ENCODE peak calls at places on chromosome 2, in eight cellular contexts. One of them, this sample, is unnamed. For H3K4me1, the result is how much of the 10 kb centered on the place peaks cover.

GRCh38 chr2:240953426-240954425 is 44.7 kb upstream of the SNED1 start:
- DNase-seq in HCT116: no peak
- DNase-seq in IMR-90: no peak
- DNase-seq in hepatocyte: no peak
- DNase-seq in neural progenitor cell: no peak
- DNase-seq in GM23248: no peak
- DNase-seq in K562: no peak
- DNase-seq in A549: no peak
- DNase-seq in this sample: no peak

GRCh38 chr2:38261569-38262513 is 115.2 kb downstream of the ATL2 start:
- DNase-seq in GM23248: no peak
- DNase-seq in neural progenitor cell: peak
- DNase-seq in A549: no peak
- DNase-seq in IMR-90: no peak
- DNase-seq in hepatocyte: no peak
- DNase-seq in K562: no peak
- DNase-seq in HCT116: no peak
- DNase-seq in this sample: no peak

GRCh38 chr2:235238537-235238936 is 255.3 kb upstream of the AGAP1 start:
- DNase-seq in K562: no peak
- DNase-seq in hepatocyte: peak
- DNase-seq in neural progenitor cell: no peak
- DNase-seq in GM23248: peak
- DNase-seq in A549: no peak
- DNase-seq in HCT116: no peak
- DNase-seq in IMR-90: peak
- DNase-seq in this sample: no peak

GRCh38 chr2:95728878-95729511 is 137.2 kb downstream of the TRIM43 start:
- DNase-seq in HCT116: peak
- DNase-seq in A549: peak
- DNase-seq in GM23248: peak
- DNase-seq in IMR-90: peak
- DNase-seq in hepatocyte: no peak
- DNase-seq in neural progenitor cell: no peak
- DNase-seq in K562: peak
- DNase-seq in this sample: peak

GRCh38 chr2:212905640-212906201 is 245.7 kb downstream of the IKZF2 start:
- DNase-seq in HCT116: no peak
- DNase-seq in neural progenitor cell: peak
- DNase-seq in hepatocyte: peak
- DNase-seq in K562: no peak
- DNase-seq in A549: no peak
- DNase-seq in IMR-90: peak
- DNase-seq in GM23248: no peak
- DNase-seq in this sample: peak

GRCh38 chr2:20071397-20072383 is 20.3 kb upstream of the LAPTM4A start:
- DNase-seq in GM23248: peak
- DNase-seq in HCT116: no peak
- DNase-seq in K562: no peak
- DNase-seq in A549: peak
- DNase-seq in IMR-90: peak
- DNase-seq in neural progenitor cell: peak
- DNase-seq in hepatocyte: peak
- DNase-seq in this sample: no peak

GRCh38 chr2:37912056-37912455 is 13.0 kb upstream of the RMDN2 start:
- DNase-seq in GM23248: peak
- DNase-seq in K562: no peak
- DNase-seq in A549: no peak
- DNase-seq in HCT116: no peak
- DNase-seq in neural progenitor cell: no peak
- DNase-seq in hepatocyte: no peak
- DNase-seq in IMR-90: peak
- DNase-seq in this sample: no peak

GRCh38 chr2:158321264-158321663 is 135.3 kb downstream of the CCDC148 start:
- DNase-seq in HCT116: peak
- DNase-seq in neural progenitor cell: no peak
- DNase-seq in IMR-90: peak
- DNase-seq in K562: no peak
- DNase-seq in GM23248: peak
- DNase-seq in A549: no peak
- DNase-seq in hepatocyte: no peak
- DNase-seq in this sample: peak

GRCh38 chr2:42854207-42854818 is 61.9 kb upstream of the HAAO start:
- DNase-seq in HCT116: no peak
- DNase-seq in K562: no peak
- DNase-seq in neural progenitor cell: peak
- DNase-seq in hepatocyte: no peak
- DNase-seq in IMR-90: peak
- DNase-seq in A549: no peak
- DNase-seq in GM23248: peak
- DNase-seq in this sample: no peak

GRCh38 chr2:14516844-14517243 is 115.7 kb upstream of the LRATD1 start:
- DNase-seq in IMR-90: peak
- DNase-seq in hepatocyte: no peak
- DNase-seq in K562: no peak
- DNase-seq in GM23248: peak
- DNase-seq in A549: no peak
- DNase-seq in neural progenitor cell: no peak
- DNase-seq in HCT116: no peak
- DNase-seq in this sample: no peak

GRCh38 chr2:239288951-239289481 is 111.8 kb downstream of the HDAC4 start:
- DNase-seq in IMR-90: no peak
- DNase-seq in A549: no peak
- DNase-seq in hepatocyte: no peak
- DNase-seq in K562: no peak
- DNase-seq in HCT116: no peak
- DNase-seq in neural progenitor cell: peak
- DNase-seq in GM23248: peak
- DNase-seq in this sample: no peak

GRCh38 chr2:63050186-63050915 is at the start of gene OTX1:
- DNase-seq in neural progenitor cell: peak
- DNase-seq in hepatocyte: peak
- DNase-seq in K562: peak
- DNase-seq in GM23248: peak
- DNase-seq in IMR-90: peak
- DNase-seq in HCT116: peak
- DNase-seq in A549: peak
- DNase-seq in this sample: peak

GRCh38 chr2:97011977-97012569 is 25.7 kb upstream of the FAM178B start:
- DNase-seq in neural progenitor cell: peak
- DNase-seq in hepatocyte: peak
- DNase-seq in K562: no peak
- DNase-seq in A549: peak
- DNase-seq in GM23248: peak
- DNase-seq in IMR-90: peak
- DNase-seq in HCT116: peak
- DNase-seq in this sample: no peak

GRCh38 chr2:133676392-133677130 is 108.3 kb upstream of the NCKAP5 start:
- DNase-seq in GM23248: peak
- DNase-seq in A549: no peak
- DNase-seq in hepatocyte: no peak
- DNase-seq in HCT116: no peak
- DNase-seq in neural progenitor cell: no peak
- DNase-seq in K562: no peak
- DNase-seq in IMR-90: peak
- DNase-seq in this sample: no peak

GRCh38 chr2:200469708-200470600 is 39.9 kb downstream of the KCTD18 start:
- DNase-seq in IMR-90: no peak
- DNase-seq in GM23248: no peak
- DNase-seq in hepatocyte: no peak
- DNase-seq in K562: no peak
- DNase-seq in A549: no peak
- DNase-seq in HCT116: no peak
- DNase-seq in neural progenitor cell: peak
- DNase-seq in this sample: no peak

GRCh38 chr2:29603341-29603740 is 318.0 kb downstream of the ALK start:
- DNase-seq in GM23248: no peak
- DNase-seq in K562: no peak
- DNase-seq in neural progenitor cell: no peak
- DNase-seq in IMR-90: no peak
- DNase-seq in HCT116: no peak
- DNase-seq in hepatocyte: no peak
- DNase-seq in A549: no peak
- DNase-seq in this sample: no peak

GRCh38 chr2:145797692-145798091 is 1277.8 kb upstream of the ZEB2 start:
- DNase-seq in GM23248: no peak
- DNase-seq in K562: no peak
- DNase-seq in A549: no peak
- DNase-seq in HCT116: no peak
- DNase-seq in hepatocyte: no peak
- DNase-seq in IMR-90: no peak
- DNase-seq in neural progenitor cell: no peak
- DNase-seq in this sample: peak

GRCh38 chr2:1707771-1708351 is 36.5 kb downstream of the PXDN start:
- DNase-seq in IMR-90: peak
- DNase-seq in K562: no peak
- DNase-seq in HCT116: no peak
- DNase-seq in A549: no peak
- DNase-seq in hepatocyte: peak
- DNase-seq in GM23248: peak
- DNase-seq in neural progenitor cell: peak
- DNase-seq in this sample: peak

GRCh38 chr2:65576861-65577601 is 144.6 kb upstream of the SPRED2 start:
- DNase-seq in IMR-90: peak
- DNase-seq in HCT116: peak
- DNase-seq in K562: no peak
- DNase-seq in GM23248: peak
- DNase-seq in hepatocyte: peak
- DNase-seq in A549: peak
- DNase-seq in neural progenitor cell: no peak
- DNase-seq in this sample: peak

GRCh38 chr2:38740851-38741541 is 10.2 kb downstream of the SRSF7 start:
- DNase-seq in neural progenitor cell: peak
- DNase-seq in hepatocyte: peak
- DNase-seq in HCT116: no peak
- DNase-seq in IMR-90: peak
- DNase-seq in GM23248: peak
- DNase-seq in A549: peak
- DNase-seq in K562: no peak
- DNase-seq in this sample: no peak

GRCh38 chr2:8168876-8169275 is 513.0 kb upstream of the ID2 start:
- DNase-seq in HCT116: no peak
- DNase-seq in GM23248: peak
- DNase-seq in A549: no peak
- DNase-seq in hepatocyte: no peak
- DNase-seq in K562: no peak
- DNase-seq in IMR-90: peak
- DNase-seq in neural progenitor cell: no peak
- DNase-seq in this sample: no peak

GRCh38 chr2:27380626-27381556 is at the start of gene ZNF513:
- DNase-seq in HCT116: peak
- DNase-seq in K562: peak
- DNase-seq in hepatocyte: peak
- DNase-seq in GM23248: peak
- DNase-seq in neural progenitor cell: peak
- DNase-seq in IMR-90: peak
- DNase-seq in A549: peak
- DNase-seq in this sample: peak

GRCh38 chr2:47616506-47616905 is 166.4 kb upstream of the MSH6 start:
- DNase-seq in IMR-90: no peak
- DNase-seq in hepatocyte: no peak
- DNase-seq in HCT116: no peak
- DNase-seq in neural progenitor cell: peak
- DNase-seq in GM23248: no peak
- DNase-seq in K562: no peak
- DNase-seq in A549: no peak
- DNase-seq in this sample: no peak

GRCh38 chr2:218883491-218884490 is 3.1 kb downstream of the WNT10A start:
- DNase-seq in A549: no peak
- DNase-seq in hepatocyte: peak
- DNase-seq in GM23248: peak
- DNase-seq in IMR-90: no peak
- DNase-seq in HCT116: no peak
- DNase-seq in K562: peak
- DNase-seq in neural progenitor cell: peak
- DNase-seq in this sample: no peak
- H3K4me3 ChIP-seq in A549: no peak
- H3K4me3 ChIP-seq in hepatocyte: peak
- H3K4me3 ChIP-seq in GM23248: peak
- H3K4me3 ChIP-seq in IMR-90: no peak
- H3K4me3 ChIP-seq in HCT116: peak
- H3K4me3 ChIP-seq in K562: no peak
- H3K4me3 ChIP-seq in neural progenitor cell: peak
- H3K4me3 ChIP-seq in this sample: peak

DNA sequence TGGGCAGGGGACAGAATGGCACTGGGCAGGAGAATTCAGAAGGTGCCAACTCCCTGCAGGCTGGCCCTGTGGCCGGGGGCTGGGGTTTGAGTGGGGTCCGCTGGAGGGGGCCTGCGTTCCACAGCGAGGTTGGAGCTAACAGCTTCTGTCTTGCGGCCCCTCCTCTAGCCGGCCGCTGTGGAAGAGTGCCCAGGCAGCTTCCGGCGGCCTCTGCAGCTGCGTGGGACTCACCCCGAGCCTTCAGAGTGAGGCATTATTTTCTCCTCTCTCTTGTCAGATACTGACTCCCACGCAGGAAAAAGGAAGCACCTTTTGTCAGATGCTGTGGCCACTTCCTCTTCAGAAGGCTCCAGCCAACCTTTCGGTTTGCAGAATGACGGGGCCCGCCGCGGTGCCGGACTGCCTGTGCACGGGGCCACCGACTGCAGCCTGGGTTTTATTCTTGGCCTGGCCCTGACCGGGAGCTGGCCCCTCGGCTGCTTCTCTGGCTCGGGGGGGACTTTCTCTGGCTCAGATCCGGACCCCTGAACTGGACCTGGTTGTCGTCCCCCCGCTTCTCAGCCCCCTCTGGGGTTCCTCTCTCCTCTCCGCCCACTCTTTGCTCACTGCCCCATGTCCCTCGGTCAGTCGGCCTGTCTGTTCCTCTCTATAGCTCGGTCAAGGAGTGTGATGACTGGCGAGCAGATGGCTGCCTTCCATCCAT is 40.1 kb downstream of the ARHGAP25 start:
- DNase-seq in HCT116: no peak
- DNase-seq in hepatocyte: no peak
- DNase-seq in neural progenitor cell: no peak
- DNase-seq in K562: peak
- DNase-seq in A549: no peak
- DNase-seq in IMR-90: peak
- DNase-seq in GM23248: no peak
- DNase-seq in this sample: no peak
- H3K4me2 ChIP-seq in HCT116: no peak
- H3K4me2 ChIP-seq in hepatocyte: no peak
- H3K4me2 ChIP-seq in neural progenitor cell: no peak
- H3K4me2 ChIP-seq in K562: peak
- H3K4me2 ChIP-seq in A549: no peak
- H3K4me2 ChIP-seq in IMR-90: no peak
- H3K4me2 ChIP-seq in GM23248: no peak
- H3K4me2 ChIP-seq in this sample: no peak

GRCh38 chr2:196985524-196986183 is 59.1 kb upstream of the PGAP1 start:
- DNase-seq in GM23248: no peak
- DNase-seq in HCT116: no peak
- DNase-seq in A549: no peak
- DNase-seq in K562: no peak
- DNase-seq in neural progenitor cell: no peak
- DNase-seq in IMR-90: no peak
- DNase-seq in hepatocyte: no peak
- DNase-seq in this sample: no peak
- H3K4me1 ChIP-seq in GM23248: under half
- H3K4me1 ChIP-seq in HCT116: under half
- H3K4me1 ChIP-seq in A549: under half
- H3K4me1 ChIP-seq in K562: under half
- H3K4me1 ChIP-seq in neural progenitor cell: under half
- H3K4me1 ChIP-seq in IMR-90: under half
- H3K4me1 ChIP-seq in hepatocyte: under half
- H3K4me1 ChIP-seq in this sample: under half

GRCh38 chr2:71680925-71681324 is 227.6 kb downstream of the DYSF start:
- DNase-seq in HCT116: no peak
- DNase-seq in A549: no peak
- DNase-seq in neural progenitor cell: no peak
- DNase-seq in K562: no peak
- DNase-seq in GM23248: no peak
- DNase-seq in hepatocyte: no peak
- DNase-seq in IMR-90: no peak
- DNase-seq in this sample: no peak
- H3K4me3 ChIP-seq in HCT116: no peak
- H3K4me3 ChIP-seq in A549: no peak
- H3K4me3 ChIP-seq in neural progenitor cell: no peak
- H3K4me3 ChIP-seq in K562: no peak
- H3K4me3 ChIP-seq in GM23248: no peak
- H3K4me3 ChIP-seq in hepatocyte: no peak
- H3K4me3 ChIP-seq in IMR-90: no peak
- H3K4me3 ChIP-seq in this sample: no peak